ENCODE peak calls at places on chromosomes 12 and 14, in seven cellular contexts. One of them, this sample, is unnamed.

GRCh38 chr14:100067971-100068959 is 3.0 kb downstream of the EVL start:
- DNase-seq in A549: no peak
- DNase-seq in adrenal gland: peak
- DNase-seq in PC-9: peak
- DNase-seq in choroid plexus epithelial cell: peak
- DNase-seq in astrocyte of the spinal cord: no peak
- DNase-seq in hepatocyte: no peak
- DNase-seq in this sample: peak

GRCh38 chr12:54032220-54032619 is 630 bp upstream of the HOXC5 start:
- DNase-seq in adrenal gland: no peak
- DNase-seq in choroid plexus epithelial cell: no peak
- DNase-seq in hepatocyte: no peak
- DNase-seq in A549: no peak
- DNase-seq in PC-9: no peak
- DNase-seq in astrocyte of the spinal cord: no peak
- DNase-seq in this sample: no peak

GRCh38 chr12:43347026-43347425 is 205.0 kb downstream of the ADAMTS20 start:
- DNase-seq in choroid plexus epithelial cell: no peak
- DNase-seq in hepatocyte: no peak
- DNase-seq in astrocyte of the spinal cord: no peak
- DNase-seq in PC-9: no peak
- DNase-seq in A549: no peak
- DNase-seq in adrenal gland: no peak
- DNase-seq in this sample: no peak

GRCh38 chr14:52703225-52703624 is 3.8 kb upstream of the PSMC6 start:
- DNase-seq in choroid plexus epithelial cell: peak
- DNase-seq in PC-9: peak
- DNase-seq in astrocyte of the spinal cord: peak
- DNase-seq in adrenal gland: peak
- DNase-seq in A549: peak
- DNase-seq in hepatocyte: peak
- DNase-seq in this sample: peak

GRCh38 chr12:12891646-12892355 is 439 bp downstream of the GPRC5A start:
- DNase-seq in adrenal gland: peak
- DNase-seq in astrocyte of the spinal cord: no peak
- DNase-seq in choroid plexus epithelial cell: no peak
- DNase-seq in hepatocyte: no peak
- DNase-seq in A549: no peak
- DNase-seq in PC-9: peak
- DNase-seq in this sample: no peak

GRCh38 chr14:81402123-81402495 is 2.0 kb upstream of the STON2 start:
- DNase-seq in PC-9: peak
- DNase-seq in choroid plexus epithelial cell: peak
- DNase-seq in adrenal gland: no peak
- DNase-seq in astrocyte of the spinal cord: peak
- DNase-seq in hepatocyte: no peak
- DNase-seq in A549: no peak
- DNase-seq in this sample: peak

GRCh38 chr12:88142610-88142991 is 494 bp downstream of the TMTC3 start:
- DNase-seq in choroid plexus epithelial cell: no peak
- DNase-seq in hepatocyte: peak
- DNase-seq in adrenal gland: no peak
- DNase-seq in A549: peak
- DNase-seq in astrocyte of the spinal cord: no peak
- DNase-seq in PC-9: no peak
- DNase-seq in this sample: no peak

GRCh38 chr12:81257952-81258551 is 180.2 kb downstream of the ACSS3 start:
- DNase-seq in A549: peak
- DNase-seq in astrocyte of the spinal cord: peak
- DNase-seq in choroid plexus epithelial cell: peak
- DNase-seq in hepatocyte: peak
- DNase-seq in adrenal gland: no peak
- DNase-seq in PC-9: peak
- DNase-seq in this sample: peak

GRCh38 chr12:66900616-66901015 is 221.7 kb upstream of the GRIP1 start:
- DNase-seq in astrocyte of the spinal cord: no peak
- DNase-seq in choroid plexus epithelial cell: no peak
- DNase-seq in PC-9: no peak
- DNase-seq in A549: no peak
- DNase-seq in adrenal gland: no peak
- DNase-seq in hepatocyte: no peak
- DNase-seq in this sample: peak

GRCh38 chr12:25458047-25458552 is 95.0 kb downstream of the LMNTD1 start:
- DNase-seq in hepatocyte: no peak
- DNase-seq in A549: peak
- DNase-seq in choroid plexus epithelial cell: peak
- DNase-seq in astrocyte of the spinal cord: peak
- DNase-seq in PC-9: peak
- DNase-seq in adrenal gland: peak
- DNase-seq in this sample: peak

GRCh38 chr12:63276537-63277365 is 125.8 kb upstream of the AVPR1A start:
- DNase-seq in astrocyte of the spinal cord: peak
- DNase-seq in adrenal gland: peak
- DNase-seq in A549: peak
- DNase-seq in choroid plexus epithelial cell: peak
- DNase-seq in PC-9: no peak
- DNase-seq in hepatocyte: peak
- DNase-seq in this sample: peak

GRCh38 chr14:96309128-96309906 is 53.3 kb downstream of the BDKRB1 start:
- DNase-seq in PC-9: no peak
- DNase-seq in A549: peak
- DNase-seq in choroid plexus epithelial cell: no peak
- DNase-seq in hepatocyte: peak
- DNase-seq in astrocyte of the spinal cord: no peak
- DNase-seq in adrenal gland: no peak
- DNase-seq in this sample: no peak

DNA sequence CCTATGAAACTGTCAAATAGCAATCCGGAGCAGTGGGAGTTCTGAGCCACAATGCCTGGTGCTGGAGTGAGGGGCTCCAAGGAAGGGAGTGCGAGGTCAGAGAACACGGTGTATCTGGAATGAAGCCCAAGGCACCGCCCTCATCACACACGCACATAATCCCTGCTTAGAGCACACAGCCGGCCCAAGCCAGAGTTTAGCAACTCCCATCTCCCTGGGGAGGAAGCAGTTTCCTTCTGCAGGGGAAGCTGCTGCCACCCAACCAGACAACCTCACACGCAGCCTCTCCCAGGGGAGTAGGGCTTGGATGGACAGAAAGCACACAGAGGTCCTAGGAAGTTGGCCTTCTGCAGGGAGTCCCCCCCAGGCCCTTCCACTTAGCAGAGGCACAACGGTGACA is 31.3 kb downstream of the ACTN1 start:
- DNase-seq in adrenal gland: peak
- DNase-seq in A549: peak
- DNase-seq in astrocyte of the spinal cord: no peak
- DNase-seq in hepatocyte: peak
- DNase-seq in PC-9: no peak
- DNase-seq in choroid plexus epithelial cell: peak
- DNase-seq in this sample: peak
- H3K4me3 ChIP-seq in adrenal gland: no peak
- H3K4me3 ChIP-seq in A549: peak
- H3K4me3 ChIP-seq in astrocyte of the spinal cord: no peak
- H3K4me3 ChIP-seq in hepatocyte: no peak
- H3K4me3 ChIP-seq in PC-9: no peak
- H3K4me3 ChIP-seq in choroid plexus epithelial cell: no peak
- H3K4me3 ChIP-seq in this sample: no peak

DNA sequence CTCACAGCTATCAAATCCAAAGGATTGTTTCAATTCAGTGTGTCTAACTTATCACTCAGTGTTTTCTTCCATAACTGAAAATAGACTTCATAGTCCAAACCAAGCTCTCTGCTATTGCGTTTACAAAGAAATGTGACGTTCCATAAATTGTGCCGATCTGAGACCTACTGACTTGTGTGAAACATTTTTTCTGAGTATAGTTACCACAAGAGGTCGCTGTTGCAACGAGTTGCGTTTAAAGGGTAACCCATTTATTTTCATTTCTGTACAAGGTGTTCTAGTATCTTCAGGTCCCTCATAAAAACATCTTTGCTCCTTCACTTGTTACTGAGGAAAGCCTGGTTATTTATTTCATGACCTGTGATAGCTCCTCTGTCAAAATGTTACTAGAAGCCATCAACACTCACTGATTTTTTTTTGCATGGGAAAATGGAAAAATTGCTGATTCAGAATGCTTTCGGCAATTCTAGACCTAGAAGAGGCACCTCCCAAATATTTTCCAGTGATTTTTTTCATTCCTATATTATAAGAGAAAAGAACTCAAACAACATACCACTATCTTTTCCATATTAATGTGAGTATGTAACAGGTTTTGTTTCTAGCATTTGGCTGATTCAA is 60.9 kb upstream of the OR4E1 start:
- DNase-seq in hepatocyte: peak
- DNase-seq in A549: peak
- DNase-seq in adrenal gland: no peak
- DNase-seq in choroid plexus epithelial cell: peak
- DNase-seq in PC-9: no peak
- DNase-seq in astrocyte of the spinal cord: peak
- DNase-seq in this sample: peak
- TF ChIP-seq CTCF in hepatocyte: peak
- TF ChIP-seq CTCF in A549: peak
- TF ChIP-seq CTCF in adrenal gland: no peak
- TF ChIP-seq CTCF in choroid plexus epithelial cell: peak
- TF ChIP-seq CTCF in PC-9: peak
- TF ChIP-seq CTCF in astrocyte of the spinal cord: peak
- TF ChIP-seq CTCF in this sample: peak

GRCh38 chr12:29743072-29743471 is 40.7 kb downstream of the TMTC1 start:
- DNase-seq in A549: no peak
- DNase-seq in adrenal gland: no peak
- DNase-seq in hepatocyte: no peak
- DNase-seq in choroid plexus epithelial cell: no peak
- DNase-seq in PC-9: no peak
- DNase-seq in astrocyte of the spinal cord: no peak
- DNase-seq in this sample: no peak

GRCh38 chr12:29742646-29743045 is 41.1 kb downstream of the TMTC1 start:
- DNase-seq in choroid plexus epithelial cell: no peak
- DNase-seq in PC-9: no peak
- DNase-seq in adrenal gland: no peak
- DNase-seq in hepatocyte: no peak
- DNase-seq in A549: no peak
- DNase-seq in astrocyte of the spinal cord: no peak
- DNase-seq in this sample: no peak

GRCh38 chr12:29739279-29739991 is 44.3 kb downstream of the TMTC1 start:
- DNase-seq in PC-9: no peak
- DNase-seq in choroid plexus epithelial cell: peak
- DNase-seq in hepatocyte: no peak
- DNase-seq in adrenal gland: no peak
- DNase-seq in A549: no peak
- DNase-seq in astrocyte of the spinal cord: peak
- DNase-seq in this sample: peak

GRCh38 chr12:29743801-29744200 is 39.9 kb downstream of the TMTC1 start:
- DNase-seq in hepatocyte: peak
- DNase-seq in astrocyte of the spinal cord: peak
- DNase-seq in choroid plexus epithelial cell: peak
- DNase-seq in PC-9: no peak
- DNase-seq in adrenal gland: no peak
- DNase-seq in A549: no peak
- DNase-seq in this sample: peak

DNA sequence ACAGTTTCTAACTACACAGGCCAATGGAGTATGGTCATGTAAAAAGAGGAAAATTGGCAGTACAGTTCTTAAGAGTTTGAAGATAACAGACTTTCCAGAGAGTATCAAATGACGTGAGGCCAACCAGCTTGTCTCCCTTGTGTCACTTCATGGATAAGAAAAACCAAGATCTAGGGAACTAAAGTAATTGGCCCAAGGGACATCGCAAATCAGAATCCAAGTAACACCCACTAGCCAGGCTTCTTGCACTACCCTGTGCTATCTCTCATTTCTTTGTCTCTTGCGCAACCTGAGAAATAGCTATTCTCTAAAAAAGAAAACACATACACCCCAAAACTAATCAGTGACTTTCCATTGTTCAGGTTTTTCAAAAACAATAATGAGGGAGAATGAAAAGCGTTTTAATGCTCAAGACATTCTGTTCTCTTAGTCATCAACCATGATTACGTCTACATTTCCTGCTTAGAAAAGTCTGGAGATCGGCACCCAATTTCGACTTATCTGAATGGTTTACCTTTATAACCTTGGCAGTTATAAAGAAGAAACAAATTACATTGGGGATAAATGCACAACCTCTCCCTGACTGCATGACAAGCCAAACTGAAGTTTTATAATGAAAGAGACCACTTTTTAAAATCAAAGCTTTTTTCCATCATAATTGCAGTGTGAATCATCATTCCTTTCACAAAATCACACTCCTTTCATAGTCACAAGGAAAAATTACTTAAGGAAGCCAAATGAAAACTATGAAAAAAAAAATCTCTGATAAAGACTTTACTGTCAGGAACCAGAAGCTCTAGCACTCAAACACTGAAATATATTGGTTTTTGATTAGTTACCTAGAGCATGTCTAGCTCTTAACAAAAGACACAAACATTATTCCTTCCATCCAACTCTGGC is 42.1 kb downstream of the TMTC1 start:
- DNase-seq in choroid plexus epithelial cell: peak
- DNase-seq in astrocyte of the spinal cord: peak
- DNase-seq in A549: no peak
- DNase-seq in adrenal gland: no peak
- DNase-seq in PC-9: no peak
- DNase-seq in hepatocyte: no peak
- DNase-seq in this sample: peak
- H3K4me3 ChIP-seq in choroid plexus epithelial cell: no peak
- H3K4me3 ChIP-seq in astrocyte of the spinal cord: no peak
- H3K4me3 ChIP-seq in A549: no peak
- H3K4me3 ChIP-seq in adrenal gland: no peak
- H3K4me3 ChIP-seq in PC-9: no peak
- H3K4me3 ChIP-seq in hepatocyte: no peak
- H3K4me3 ChIP-seq in this sample: peak

GRCh38 chr14:30185832-30186231 is 258.2 kb upstream of the PRKD1 start:
- DNase-seq in choroid plexus epithelial cell: no peak
- DNase-seq in PC-9: no peak
- DNase-seq in hepatocyte: no peak
- DNase-seq in adrenal gland: no peak
- DNase-seq in A549: no peak
- DNase-seq in astrocyte of the spinal cord: no peak
- DNase-seq in this sample: no peak
- TF ChIP-seq CTCF in choroid plexus epithelial cell: no peak
- TF ChIP-seq CTCF in PC-9: no peak
- TF ChIP-seq CTCF in hepatocyte: no peak
- TF ChIP-seq CTCF in adrenal gland: no peak
- TF ChIP-seq CTCF in A549: no peak
- TF ChIP-seq CTCF in astrocyte of the spinal cord: peak
- TF ChIP-seq CTCF in this sample: peak

DNA sequence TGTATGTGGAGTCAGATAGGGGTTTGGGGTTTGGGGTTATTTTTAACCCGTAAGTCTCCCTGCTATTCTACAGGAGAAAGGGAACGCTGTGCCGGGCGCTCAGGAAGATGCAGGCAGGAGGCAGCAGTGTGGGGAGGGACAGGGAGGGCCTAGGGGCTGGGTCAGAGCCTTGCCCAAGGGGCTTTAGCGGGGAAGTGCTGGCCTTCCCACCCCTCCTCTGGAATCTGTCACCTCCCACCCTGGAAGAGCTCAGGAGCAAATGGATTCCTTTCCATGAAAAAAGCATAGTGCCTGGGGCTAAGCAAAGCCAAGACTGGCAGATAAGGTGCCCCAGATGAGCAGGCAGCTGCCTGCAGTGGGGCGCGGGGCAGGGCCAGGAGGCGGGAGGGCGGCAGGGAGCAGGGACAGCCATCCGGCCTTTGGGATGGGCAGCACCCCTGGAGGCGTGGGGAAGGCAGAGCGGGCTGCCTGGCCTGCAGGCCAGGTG is 7.3 kb upstream of the INF2 start:
- DNase-seq in A549: peak
- DNase-seq in choroid plexus epithelial cell: no peak
- DNase-seq in hepatocyte: no peak
- DNase-seq in PC-9: peak
- DNase-seq in astrocyte of the spinal cord: no peak
- DNase-seq in adrenal gland: peak
- DNase-seq in this sample: no peak
- H3K4me3 ChIP-seq in A549: peak
- H3K4me3 ChIP-seq in choroid plexus epithelial cell: peak
- H3K4me3 ChIP-seq in hepatocyte: no peak
- H3K4me3 ChIP-seq in PC-9: no peak
- H3K4me3 ChIP-seq in astrocyte of the spinal cord: peak
- H3K4me3 ChIP-seq in adrenal gland: no peak
- H3K4me3 ChIP-seq in this sample: peak

This sample was measured in fibroblast of pulmonary artery.